ENCODE peak calls at places on chromosomes 6 and 20, in four cellular contexts. K is upper lobe of right lung, F is right atrium auricular region, R is lower lobe of right lung. B is an unnamed sample.

GRCh38 chr20:46463852-46464251 is 49.5 kb downstream of the ZNF334 start:
- DNase-seq in K (no peak), F (no peak), R (no peak), B (no peak)

GRCh38 chr6:131101911-131102680 is 33.2 kb upstream of the AKAP7 start:
- DNase-seq in K (no peak), F (no peak), R (no peak), B (no peak)

GRCh38 chr6:130958468-130958867 is 104.6 kb downstream of the EPB41L2 start:
- DNase-seq in K (no peak), F (no peak), R (no peak), B (no peak)

GRCh38 chr6:157879034-157879872 is 56.2 kb downstream of the SNX9 start:
- DNase-seq in K (no peak), F (no peak), R (no peak), B (no peak)

GRCh38 chr6:134342211-134342610 is 24.3 kb upstream of the SGK1 start:
- DNase-seq in K (no peak), F (peak; percentile 70), R (no peak), B (no peak)

GRCh38 chr6:154805288-154805911 is 72.2 kb downstream of the SCAF8 start:
- DNase-seq in K (no peak), F (no peak), R (no peak), B (no peak)

GRCh38 chr20:33539129-33539528 is 49.2 kb downstream of the CBFA2T2 start:
- DNase-seq in K (no peak), F (no peak), R (no peak), B (no peak)

GRCh38 chr6:42727084-42727601 is 4.7 kb upstream of the PRPH2 start:
- DNase-seq in K (peak; percentile 70), F (no peak), R (peak; percentile 57), B (peak; percentile 40)

GRCh38 chr20:41180599-41181333 is 43.4 kb downstream of the PLCG1 start:
- DNase-seq in K (no peak), F (peak; percentile 50), R (peak; percentile 41), B (no peak)

GRCh38 chr20:13744403-13744802 is 40.3 kb downstream of the ESF1 start:
- DNase-seq in K (no peak), F (no peak), R (no peak), B (no peak)

GRCh38 chr20:63529861-63530787 is 7.1 kb downstream of the PTK6 start:
- DNase-seq in K (no peak), F (no peak), R (no peak), B (no peak)

GRCh38 chr6:87949194-87949593 is 98.4 kb upstream of the SPACA1 start:
- DNase-seq in K (no peak), F (no peak), R (no peak), B (no peak)

GRCh38 chr6:112717856-112718255 is 370.7 kb downstream of the RFPL4B start:
- DNase-seq in K (no peak), F (no peak), R (no peak), B (no peak)

GRCh38 chr6:45445749-45446454 is 68.2 kb upstream of the SUPT3H start:
- DNase-seq in K (peak; percentile 73), F (peak; percentile 78), R (peak; percentile 71), B (peak; percentile 73)

GRCh38 chr6:144145546-144145945 is 4.8 kb upstream of the STX11 start:
- DNase-seq in K (no peak), F (no peak), R (no peak), B (no peak)

GRCh38 chr20:23125625-23126191 is 39.6 kb upstream of the CD93 start:
- DNase-seq in K (peak; percentile 74), F (no peak), R (peak; percentile 76), B (peak; percentile 87)

GRCh38 chr20:57594092-57594911 is 25.9 kb downstream of the ZBP1 start:
- DNase-seq in K (peak; percentile 80), F (no peak), R (peak; percentile 74), B (peak; percentile 33)

GRCh38 chr20:32158351-32158750 is 48.8 kb downstream of the TM9SF4 start:
- DNase-seq in K (peak; percentile 32), F (no peak), R (no peak), B (no peak)

GRCh38 chr6:72755752-72756151 is 133.9 kb downstream of the KCNQ5 start:
- DNase-seq in K (no peak), F (no peak), R (no peak), B (no peak)

GRCh38 chr20:58751956-58752355 is 59.4 kb downstream of the NPEPL1 start:
- DNase-seq in K (no peak), F (peak; percentile 11), R (no peak), B (no peak)

GRCh38 chr20:44552039-44552438 is 30.2 kb upstream of the SERINC3 start:
- DNase-seq in K (no peak), F (no peak), R (no peak), B (no peak)

GRCh38 chr6:43405354-43405753 is 22.0 kb upstream of the ABCC10 start:
- DNase-seq in K (no peak), F (no peak), R (no peak), B (no peak)

GRCh38 chr6:5730586-5731263 is 276.0 kb downstream of the NRN1 start:
- DNase-seq in K (no peak), F (no peak), R (no peak), B (no peak)

GRCh38 chr6:124978451-124979293 is 16.4 kb downstream of the RNF217 start:
- DNase-seq in K (no peak), F (no peak), R (no peak), B (no peak)
- H3K4me1 ChIP-seq in K (no peaks in the 10 kb centered on the region), F (no peaks in the 10 kb centered on the region), R (no peaks in the 10 kb centered on the region), B (no peaks in the 10 kb centered on the region)

GRCh38 chr20:34579191-34579661 is 20.7 kb downstream of the MAP1LC3A start:
- DNase-seq in K (no peak), F (no peak), R (no peak), B (no peak)
- TF ChIP-seq CTCF in K (peak; percentile 38), F (peak; percentile 27), R (peak; percentile 38), B (peak; percentile 13)

GRCh38 chr6:138403801-138404665 is at the start of gene HEBP2:
- DNase-seq in K (peak; percentile 98), F (peak; percentile 93), R (peak; percentile 97), B (peak; percentile 96)
- H3K4me1 ChIP-seq in K (peaks cover 5% of the 10 kb centered on the region), F (peaks cover 12% of the 10 kb centered on the region), R (peaks cover 21% of the 10 kb centered on the region), B (no peaks in the 10 kb centered on the region)

GRCh38 chr6:139230421-139230840 is 61.4 kb downstream of the TXLNB start:
- DNase-seq in K (no peak), F (no peak), R (no peak), B (no peak)
- TF ChIP-seq CTCF in K (no peak), F (no peak), R (no peak), B (no peak)

DNA sequence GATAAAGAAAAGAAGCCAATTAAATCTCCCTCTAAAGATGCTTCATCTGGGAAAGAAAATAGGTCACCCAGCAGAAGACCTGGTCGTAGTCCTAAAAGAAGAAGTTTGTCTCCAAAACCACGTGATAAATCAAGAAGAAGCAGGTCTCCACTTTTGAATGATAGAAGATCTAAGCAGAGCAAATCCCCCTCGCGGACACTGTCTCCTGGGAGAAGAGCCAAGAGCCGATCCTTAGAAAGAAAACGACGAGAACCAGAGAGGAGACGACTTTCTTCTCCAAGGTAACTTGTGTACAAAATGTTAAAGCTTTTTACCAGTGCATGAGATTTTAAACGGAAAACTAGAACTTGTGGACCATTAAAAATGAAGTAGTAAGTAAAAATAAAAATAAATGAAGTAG is 46.5 kb downstream of the FAM217A start:
- DNase-seq in K (no peak), F (no peak), R (no peak), B (no peak)
- H3K4me1 ChIP-seq in K (peaks cover 3% of the 10 kb centered on the region), F (peaks cover 16% of the 10 kb centered on the region), R (peaks cover 30% of the 10 kb centered on the region), B (no peaks in the 10 kb centered on the region)

GRCh38 chr6:123321020-123321419 is 315.7 kb downstream of the TRDN start:
- DNase-seq in K (no peak), F (no peak), R (no peak), B (no peak)

GRCh38 chr6:123316733-123317323 is 319.9 kb downstream of the TRDN start:
- DNase-seq in K (no peak), F (no peak), R (no peak), B (no peak)
- TF ChIP-seq CTCF in K (peak; percentile 58), F (peak; percentile 54), R (peak; percentile 55), B (peak; percentile 26)

B was measured in left lung.